ENCODE peak calls at places on chromosomes 16 and 17, in four cellular contexts. M is K562, B is SK-N-SH, S is GM12878. I is an unnamed sample.

GRCh38 chr16:49640606-49641005 is 215.3 kb downstream of the ZNF423 start:
- DNase-seq in M (no peak), B (peak), S (no peak), I (no peak)

GRCh38 chr17:14940112-14940945 is 324.8 kb downstream of the PMP22 start:
- DNase-seq in M (no peak), B (no peak), S (no peak), I (no peak)

GRCh38 chr17:74752415-74752814 is 4.0 kb downstream of the NHERF1 start:
- DNase-seq in M (no peak), B (no peak), S (no peak), I (no peak)

GRCh38 chr17:27633312-27634025 is 2.5 kb downstream of the LGALS9 start:
- DNase-seq in M (peak), B (no peak), S (no peak), I (no peak)

GRCh38 chr17:77330602-77331081 is 189.9 kb downstream of the SEC14L1 start:
- DNase-seq in M (no peak), B (no peak), S (no peak), I (peak)

GRCh38 chr17:1958134-1958881 is 66.8 kb downstream of the RTN4RL1 start:
- DNase-seq in M (no peak), B (no peak), S (no peak), I (no peak)

GRCh38 chr17:17361543-17362511 is 58.7 kb downstream of the NT5M start:
- DNase-seq in M (no peak), B (peak), S (no peak), I (no peak)

GRCh38 chr17:18101828-18102227 is 6.7 kb upstream of the MYO15A start:
- DNase-seq in M (no peak), B (no peak), S (no peak), I (no peak)

GRCh38 chr17:13362341-13363122 is 239.2 kb downstream of the HS3ST3A1 start:
- DNase-seq in M (no peak), B (no peak), S (no peak), I (no peak)

GRCh38 chr17:76161619-76162222 is 20.7 kb upstream of the FOXJ1 start:
- DNase-seq in M (peak), B (no peak), S (no peak), I (no peak)

GRCh38 chr16:48525201-48526057 is 84.6 kb downstream of the N4BP1 start:
- DNase-seq in M (no peak), B (no peak), S (no peak), I (no peak)

GRCh38 chr16:11615756-11616447 is 29.2 kb upstream of the LITAF start:
- DNase-seq in M (peak), B (no peak), S (no peak), I (no peak)

GRCh38 chr17:76050226-76051070 is 21.9 kb downstream of the SRP68 start:
- DNase-seq in M (no peak), B (no peak), S (no peak), I (no peak)

GRCh38 chr17:3890082-3890892 is 2.6 kb downstream of the CAMKK1 start:
- DNase-seq in M (peak), B (peak), S (no peak), I (no peak)

GRCh38 chr16:82027629-82028035 is 7.4 kb upstream of the HSD17B2 start:
- DNase-seq in M (no peak), B (no peak), S (no peak), I (no peak)

GRCh38 chr16:53356478-53357207 is 77.6 kb upstream of the RBL2 start:
- DNase-seq in M (no peak), B (no peak), S (no peak), I (peak)

GRCh38 chr17:56812971-56813388 is 20.7 kb downstream of the C17orf67 start:
- DNase-seq in M (no peak), B (peak), S (no peak), I (no peak)

GRCh38 chr16:68715471-68715870 is 21.6 kb upstream of the CDH1 start:
- DNase-seq in M (no peak), B (no peak), S (no peak), I (no peak)

GRCh38 chr16:84942786-84943185 is 68.5 kb downstream of the ZDHHC7 start:
- DNase-seq in M (no peak), B (no peak), S (no peak), I (no peak)

GRCh38 chr17:71380535-71380934 is 740.3 kb upstream of the SOX9 start:
- DNase-seq in M (no peak), B (no peak), S (no peak), I (no peak)

GRCh38 chr17:70168044-70168978 is 1.0 kb upstream of the KCNJ2 start:
- DNase-seq in M (peak), B (peak), S (no peak), I (peak)

GRCh38 chr16:61998460-61998859 is 37.8 kb downstream of the CDH8 start:
- DNase-seq in M (no peak), B (no peak), S (no peak), I (no peak)

GRCh38 chr17:49016775-49017463 is 19.7 kb downstream of the IGF2BP1 start:
- DNase-seq in M (no peak), B (peak), S (no peak), I (no peak)

GRCh38 chr17:79936661-79937434 is 97.6 kb upstream of the CBX4 start:
- DNase-seq in M (no peak), B (no peak), S (no peak), I (no peak)

GRCh38 chr17:80256034-80256350 is 4.7 kb upstream of the RNF213 start:
- DNase-seq in M (no peak), B (no peak), S (no peak), I (no peak)

DNA sequence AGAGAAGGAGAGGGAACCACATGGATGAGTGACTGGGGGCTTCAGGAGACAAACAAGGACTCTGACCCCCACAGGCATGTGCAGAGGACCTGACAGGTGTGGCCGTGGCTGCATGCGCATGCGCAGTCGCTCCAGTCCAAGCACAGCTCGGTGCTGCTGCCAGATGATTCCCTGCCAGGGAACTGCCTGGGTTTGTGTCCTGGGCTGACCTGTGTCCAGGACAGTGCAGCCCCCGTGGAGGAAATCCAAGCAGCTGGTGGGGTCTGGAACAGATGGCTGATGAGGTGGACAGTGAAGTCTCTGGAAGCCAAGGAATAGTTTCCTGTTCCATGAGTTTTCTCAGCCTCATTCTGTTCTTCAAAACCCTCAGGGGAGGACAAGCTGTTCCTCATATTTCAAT is 27.3 kb downstream of the LASP1 start:
- DNase-seq in M (no peak), B (no peak), S (no peak), I (no peak)
- TF ChIP-seq USF1 in M (no peak), B (no peak), S (no peak), I (no peak)

GRCh38 chr16:86432691-86433090 is 77.6 kb upstream of the FOXF1 start:
- DNase-seq in M (no peak), B (no peak), S (no peak), I (no peak)
- TF ChIP-seq USF2 in M (no peak), B (no peak), S (no peak), I (no peak)

GRCh38 chr16:27625050-27625697 is 75.2 kb downstream of the KATNIP start:
- DNase-seq in M (no peak), B (peak), S (no peak), I (no peak)
- TF ChIP-seq USF1 in M (no peak), B (no peak), S (no peak), I (no peak)

GRCh38 chr16:24539295-24539849 is at the start of gene RBBP6:
- DNase-seq in M (peak), B (peak), S (peak), I (peak)

GRCh38 chr16:24538756-24539294 is 541 bp upstream of the RBBP6 start:
- DNase-seq in M (peak), B (no peak), S (no peak), I (no peak)

GRCh38 chr16:24540575-24541240 is 1.3 kb downstream of the RBBP6 start:
- DNase-seq in M (peak), B (peak), S (no peak), I (no peak)

GRCh38 chr16:24541534-24541933 is 2.2 kb downstream of the RBBP6 start:
- DNase-seq in M (no peak), B (no peak), S (no peak), I (no peak)

GRCh38 chr16:24539850-24540484 is 601 bp downstream of the RBBP6 start:
- DNase-seq in M (peak), B (no peak), S (no peak), I (no peak)
- TF ChIP-seq USF2 in M (peak), B (no peak), S (no peak), I (no peak)

GRCh38 chr16:30068750-30069574 is 3.4 kb downstream of the ALDOA start:
- DNase-seq in M (no peak), B (peak), S (no peak), I (peak)
- TF ChIP-seq USF1 in M (no peak), B (no peak), S (no peak), I (no peak)

GRCh38 chr17:58315750-58316149 is 12.8 kb downstream of the TSPOAP1 start:
- DNase-seq in M (no peak), B (no peak), S (no peak), I (no peak)
- TF ChIP-seq USF2 in M (no peak), B (no peak), S (no peak), I (no peak)

DNA sequence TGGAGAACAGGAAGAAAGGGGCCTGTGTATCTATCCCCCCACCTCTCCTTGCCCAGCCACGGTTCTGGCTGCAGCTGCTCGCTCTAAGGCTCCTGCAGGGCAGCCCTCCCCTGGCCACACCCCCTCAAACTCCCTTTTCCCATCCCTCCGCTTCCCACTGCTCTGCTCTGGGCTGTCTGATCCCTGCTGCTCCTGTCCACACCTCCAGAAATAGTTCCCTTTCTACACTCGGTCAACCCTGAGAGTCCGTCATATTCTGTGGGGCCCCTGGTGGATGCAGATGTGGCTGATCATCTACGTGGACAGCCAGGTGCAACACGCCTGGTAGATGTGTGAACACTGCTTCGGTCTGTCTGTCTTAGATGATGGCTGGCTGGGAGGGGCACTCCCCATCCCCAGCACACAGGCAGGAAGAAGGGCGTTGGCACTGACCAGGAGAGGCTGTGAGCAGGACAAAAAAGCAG is 19.3 kb upstream of the KRT19 start:
- DNase-seq in M (no peak), B (no peak), S (no peak), I (no peak)
- TF ChIP-seq USF1 in M (no peak), B (no peak), S (no peak), I (no peak)

I was measured in WTC11.